ENCODE peak calls at places on chromosomes 2 and 18, in nine cellular contexts. C, F, X, L, E, Y, K, Q and S are unnamed samples.

GRCh38 chr2:129744649-129745048 is 234.8 kb upstream of the RAB6C start:
- DNase-seq in C (no peak), F (no peak), X (peak; percentile 93), L (no peak), E (no peak), Y (no peak), K (no peak), Q (peak; percentile 37), S (no peak)

GRCh38 chr18:55413474-55413873 is 174.5 kb downstream of the TCF4 start:
- DNase-seq in C (no peak), F (no peak), X (no peak), L (no peak), E (no peak), Y (no peak), K (no peak), Q (no peak), S (no peak)

GRCh38 chr2:31903109-31903780 is 107.6 kb downstream of the MEMO1 start:
- DNase-seq in C (no peak), F (no peak), X (no peak), L (no peak), E (no peak), Y (no peak), K (no peak), Q (no peak), S (no peak)

GRCh38 chr2:127193164-127193947 is 26.7 kb downstream of the CYP27C1 start:
- DNase-seq in C (peak; percentile 79), F (no peak), X (no peak), L (no peak), E (peak; percentile 62), Y (no peak), K (no peak), Q (no peak), S (no peak)

GRCh38 chr2:202035089-202035940 is 1.7 kb downstream of the FZD7 start:
- DNase-seq in C (peak; percentile 90), F (no peak), X (no peak), L (peak; percentile 19), E (no peak), Y (peak; percentile 72), K (peak; percentile 71), Q (peak; percentile 43), S (no peak)

GRCh38 chr2:100178085-100178788 is 35.8 kb upstream of the AFF3 start:
- DNase-seq in C (no peak), F (peak; percentile 62), X (peak; percentile 40), L (peak; percentile 11), E (no peak), Y (no peak), K (no peak), Q (peak; percentile 51), S (peak; percentile 57)

GRCh38 chr2:227608469-227609338 is 5.9 kb downstream of the SCYGR3 start:
- DNase-seq in C (no peak), F (no peak), X (peak; percentile 41), L (peak; percentile 9), E (no peak), Y (no peak), K (no peak), Q (no peak), S (no peak)

GRCh38 chr18:63454497-63454896 is 22.3 kb upstream of the SERPINB5 start:
- DNase-seq in C (no peak), F (peak; percentile 28), X (no peak), L (no peak), E (no peak), Y (no peak), K (no peak), Q (no peak), S (no peak)

GRCh38 chr2:186629245-186629996 is 39.6 kb downstream of the ITGAV start:
- DNase-seq in C (no peak), F (no peak), X (no peak), L (no peak), E (no peak), Y (no peak), K (no peak), Q (no peak), S (no peak)

GRCh38 chr2:172425336-172425735 is 2.0 kb upstream of the ITGA6 start:
- DNase-seq in C (no peak), F (no peak), X (no peak), L (no peak), E (no peak), Y (no peak), K (no peak), Q (no peak), S (no peak)

GRCh38 chr18:11572201-11572600 is 37.2 kb upstream of the SLC35G4 start:
- DNase-seq in C (no peak), F (no peak), X (no peak), L (no peak), E (no peak), Y (no peak), K (no peak), Q (no peak), S (no peak)

GRCh38 chr18:48968412-48969215 is 17.8 kb upstream of the SMAD7 start:
- DNase-seq in C (no peak), F (no peak), X (no peak), L (no peak), E (no peak), Y (no peak), K (no peak), Q (no peak), S (no peak)

GRCh38 chr2:53098323-53099073 is 669.1 kb upstream of the CHAC2 start:
- DNase-seq in C (no peak), F (no peak), X (no peak), L (no peak), E (no peak), Y (no peak), K (no peak), Q (no peak), S (no peak)

GRCh38 chr2:126107883-126108282 is 548.1 kb upstream of the GYPC start:
- DNase-seq in C (no peak), F (no peak), X (no peak), L (no peak), E (no peak), Y (no peak), K (no peak), Q (no peak), S (no peak)

GRCh38 chr2:129801575-129801974 is 177.9 kb upstream of the RAB6C start:
- DNase-seq in C (no peak), F (no peak), X (no peak), L (no peak), E (no peak), Y (no peak), K (no peak), Q (no peak), S (no peak)

GRCh38 chr2:38095079-38095478 is 19.1 kb upstream of the CYP1B1 start:
- DNase-seq in C (peak; percentile 65), F (no peak), X (no peak), L (no peak), E (no peak), Y (no peak), K (no peak), Q (no peak), S (no peak)
- H3K4me1 ChIP-seq in C (peaks cover 16% of the 10 kb centered on the region), F (peaks cover 52% of the 10 kb centered on the region), X (no peaks in the 10 kb centered on the region), L (no peaks in the 10 kb centered on the region), E (peaks cover 4% of the 10 kb centered on the region), Y (peaks cover 58% of the 10 kb centered on the region), K (peaks cover 4% of the 10 kb centered on the region), Q (peaks cover 20% of the 10 kb centered on the region), S (peaks cover 46% of the 10 kb centered on the region)

GRCh38 chr2:175567435-175568061 is 386.0 kb upstream of the ATP5MC3 start:
- DNase-seq in C (no peak), F (no peak), X (no peak), L (no peak), E (no peak), Y (no peak), K (no peak), Q (no peak), S (no peak)
- H3K4me3 ChIP-seq in C (peak overlapping the region; percentile 22), F (no peak overlapping the region), X (no peak overlapping the region), L (no peak overlapping the region), E (peak overlapping the region; percentile 20), Y (no peak overlapping the region), K (no peak overlapping the region), Q (no peak overlapping the region), S (no peak overlapping the region)

GRCh38 chr2:239212553-239213419 is 188.0 kb downstream of the HDAC4 start:
- DNase-seq in C (peak; percentile 45), F (no peak), X (no peak), L (no peak), E (no peak), Y (no peak), K (no peak), Q (no peak), S (no peak)
- H3K4me1 ChIP-seq in C (no peaks in the 10 kb centered on the region), F (peaks cover 7% of the 10 kb centered on the region), X (peaks cover 11% of the 10 kb centered on the region), L (peaks cover 35% of the 10 kb centered on the region), E (no peaks in the 10 kb centered on the region), Y (peaks cover 18% of the 10 kb centered on the region), K (no peaks in the 10 kb centered on the region), Q (peaks cover 28% of the 10 kb centered on the region), S (no peaks in the 10 kb centered on the region)

GRCh38 chr2:109645412-109646184 is 31.4 kb downstream of the SOWAHC start:
- DNase-seq in C (no peak), F (no peak), X (no peak), L (no peak), E (no peak), Y (no peak), K (no peak), Q (no peak), S (peak; percentile 64)

GRCh38 chr2:109648041-109648527 is 33.9 kb downstream of the SOWAHC start:
- DNase-seq in C (no peak), F (no peak), X (no peak), L (no peak), E (no peak), Y (no peak), K (peak; percentile 38), Q (no peak), S (peak; percentile 32)

GRCh38 chr2:109646961-109647360 is 32.8 kb downstream of the SOWAHC start:
- DNase-seq in C (no peak), F (no peak), X (no peak), L (no peak), E (no peak), Y (no peak), K (no peak), Q (no peak), S (no peak)

GRCh38 chr2:109647636-109648035 is 33.5 kb downstream of the SOWAHC start:
- DNase-seq in C (no peak), F (no peak), X (no peak), L (no peak), E (no peak), Y (no peak), K (peak; percentile 36), Q (no peak), S (no peak)

GRCh38 chr2:109644571-109645275 is 30.6 kb downstream of the SOWAHC start:
- DNase-seq in C (no peak), F (no peak), X (peak; percentile 88), L (no peak), E (peak; percentile 76), Y (no peak), K (no peak), Q (peak; percentile 50), S (peak; percentile 93)
- H3K4me3 ChIP-seq in C (no peak overlapping the region), F (no peak overlapping the region), X (no peak overlapping the region), L (no peak overlapping the region), E (no peak overlapping the region), Y (no peak overlapping the region), K (no peak overlapping the region), Q (no peak overlapping the region), S (no peak overlapping the region)

DNA sequence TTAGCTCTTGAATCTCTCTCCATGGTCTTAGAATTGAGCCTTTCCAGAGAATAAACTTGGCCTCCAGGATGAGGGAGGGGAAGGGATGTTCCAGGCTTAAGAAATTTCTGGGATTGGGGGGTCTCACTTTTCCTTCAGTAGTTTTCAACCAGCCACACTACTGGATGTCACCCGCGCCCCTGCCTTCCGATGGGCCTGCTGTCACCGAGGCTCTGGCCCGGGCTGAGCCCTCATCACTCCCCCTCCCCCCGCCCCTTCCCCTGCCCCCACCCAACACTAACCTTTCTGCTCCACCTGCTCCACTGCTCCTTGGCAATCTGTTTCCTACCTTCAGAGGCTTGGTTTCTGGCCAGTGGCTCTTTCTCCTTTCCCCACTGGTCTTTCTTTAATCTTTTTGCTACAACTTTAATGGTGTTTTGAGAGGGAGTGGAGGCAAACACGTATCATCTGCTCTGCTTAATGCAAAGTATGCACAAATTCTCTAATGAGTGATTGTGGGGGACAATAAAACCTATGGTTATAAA is 155.2 kb downstream of the WDSUB1 start:
- DNase-seq in C (no peak), F (no peak), X (no peak), L (no peak), E (no peak), Y (no peak), K (no peak), Q (no peak), S (no peak)
- H3K4me1 ChIP-seq in C (peaks cover 16% of the 10 kb centered on the region), F (peaks cover 14% of the 10 kb centered on the region), X (peaks cover 15% of the 10 kb centered on the region), L (peaks cover 3% of the 10 kb centered on the region), E (no peaks in the 10 kb centered on the region), Y (peaks cover 49% of the 10 kb centered on the region), K (peaks cover 30% of the 10 kb centered on the region), Q (peaks cover 21% of the 10 kb centered on the region), S (peaks cover 3% of the 10 kb centered on the region)